ENCODE peak calls at places on chromosomes 16 and 17, in six cellular contexts. One of them, this sample, is unnamed.

GRCh38 chr17:63474174-63474913 is 2.5 kb upstream of the ACE start:
- DNase-seq in activated T-helper 9 cell treated with anti-CD3 and anti-CD28 coated beads, Interleukin-2, amount 50 U/mL, for 16 hours: no peak
- DNase-seq in cardiac fibroblast: no peak
- DNase-seq in cardiac muscle cell: peak; percentile 31
- DNase-seq in HT1080: peak; percentile 37
- DNase-seq in nucleus accumbens: no peak
- DNase-seq in this sample: no peak

GRCh38 chr17:74752822-74753401 is 4.5 kb downstream of the NHERF1 start:
- DNase-seq in cardiac muscle cell: no peak
- DNase-seq in cardiac fibroblast: no peak
- DNase-seq in nucleus accumbens: no peak
- DNase-seq in activated T-helper 9 cell treated with anti-CD3 and anti-CD28 coated beads, Interleukin-2, amount 50 U/mL, for 16 hours: no peak
- DNase-seq in HT1080: no peak
- DNase-seq in this sample: no peak

GRCh38 chr17:36072431-36073121 is 8.5 kb downstream of the CCL18 start:
- DNase-seq in activated T-helper 9 cell treated with anti-CD3 and anti-CD28 coated beads, Interleukin-2, amount 50 U/mL, for 16 hours: peak; percentile 52
- DNase-seq in nucleus accumbens: peak; percentile 16
- DNase-seq in HT1080: peak; percentile 31
- DNase-seq in cardiac fibroblast: peak; percentile 40
- DNase-seq in cardiac muscle cell: peak; percentile 63
- DNase-seq in this sample: peak; percentile 71

GRCh38 chr16:89922477-89922883 is 662 bp upstream of the TUBB3 start:
- DNase-seq in HT1080: peak; percentile 92
- DNase-seq in nucleus accumbens: peak; percentile 34
- DNase-seq in activated T-helper 9 cell treated with anti-CD3 and anti-CD28 coated beads, Interleukin-2, amount 50 U/mL, for 16 hours: no peak
- DNase-seq in cardiac fibroblast: peak; percentile 96
- DNase-seq in cardiac muscle cell: peak; percentile 92
- DNase-seq in this sample: peak; percentile 61

GRCh38 chr16:58026139-58026704 is 668 bp downstream of the MMP15 start:
- DNase-seq in cardiac muscle cell: peak; percentile 64
- DNase-seq in nucleus accumbens: peak; percentile 53
- DNase-seq in cardiac fibroblast: peak; percentile 56
- DNase-seq in HT1080: peak; percentile 23
- DNase-seq in activated T-helper 9 cell treated with anti-CD3 and anti-CD28 coated beads, Interleukin-2, amount 50 U/mL, for 16 hours: no peak
- DNase-seq in this sample: peak; percentile 43

GRCh38 chr17:178292-179065 is 3.0 kb downstream of the DOC2B start:
- DNase-seq in cardiac muscle cell: no peak
- DNase-seq in activated T-helper 9 cell treated with anti-CD3 and anti-CD28 coated beads, Interleukin-2, amount 50 U/mL, for 16 hours: no peak
- DNase-seq in HT1080: no peak
- DNase-seq in cardiac fibroblast: no peak
- DNase-seq in nucleus accumbens: no peak
- DNase-seq in this sample: no peak

GRCh38 chr17:48842746-48843145 is 11.9 kb downstream of the CALCOCO2 start:
- DNase-seq in cardiac fibroblast: peak; percentile 74
- DNase-seq in activated T-helper 9 cell treated with anti-CD3 and anti-CD28 coated beads, Interleukin-2, amount 50 U/mL, for 16 hours: no peak
- DNase-seq in nucleus accumbens: no peak
- DNase-seq in cardiac muscle cell: no peak
- DNase-seq in HT1080: no peak
- DNase-seq in this sample: no peak

GRCh38 chr16:24978370-24978914 is 36.7 kb downstream of the ARHGAP17 start:
- DNase-seq in activated T-helper 9 cell treated with anti-CD3 and anti-CD28 coated beads, Interleukin-2, amount 50 U/mL, for 16 hours: no peak
- DNase-seq in nucleus accumbens: no peak
- DNase-seq in cardiac muscle cell: no peak
- DNase-seq in cardiac fibroblast: no peak
- DNase-seq in HT1080: no peak
- DNase-seq in this sample: no peak

GRCh38 chr17:50150354-50151040 is at the start of gene PPP1R9B:
- DNase-seq in cardiac muscle cell: no peak
- DNase-seq in activated T-helper 9 cell treated with anti-CD3 and anti-CD28 coated beads, Interleukin-2, amount 50 U/mL, for 16 hours: no peak
- DNase-seq in nucleus accumbens: no peak
- DNase-seq in HT1080: no peak
- DNase-seq in cardiac fibroblast: no peak
- DNase-seq in this sample: no peak

GRCh38 chr16:1527836-1528811 is 5.3 kb upstream of the TMEM204 start:
- DNase-seq in cardiac fibroblast: peak; percentile 58
- DNase-seq in cardiac muscle cell: peak; percentile 64
- DNase-seq in nucleus accumbens: no peak
- DNase-seq in activated T-helper 9 cell treated with anti-CD3 and anti-CD28 coated beads, Interleukin-2, amount 50 U/mL, for 16 hours: no peak
- DNase-seq in HT1080: no peak
- DNase-seq in this sample: no peak

GRCh38 chr17:29241015-29241963 is 5.4 kb upstream of the CRYBA1 start:
- DNase-seq in HT1080: peak; percentile 99
- DNase-seq in cardiac muscle cell: peak; percentile 96
- DNase-seq in activated T-helper 9 cell treated with anti-CD3 and anti-CD28 coated beads, Interleukin-2, amount 50 U/mL, for 16 hours: no peak
- DNase-seq in cardiac fibroblast: peak; percentile 98
- DNase-seq in nucleus accumbens: peak; percentile 51
- DNase-seq in this sample: peak; percentile 63